ENCODE peak calls at places on chromosomes 11 and 22, in six cellular contexts. One of them, this sample, is unnamed.

GRCh38 chr11:118202599-118203422 is 22.0 kb downstream of the JAML start:
- DNase-seq in lower leg skin: no peak
- DNase-seq in activated CD8-positive, alpha-beta T cell treated with anti-CD3 and anti-CD28 coated beads for 36 hours: peak; percentile 90
- DNase-seq in GM20000: no peak
- DNase-seq in neural crest cell: no peak
- DNase-seq in IMR-90: no peak
- DNase-seq in this sample: no peak

GRCh38 chr11:72239296-72239848 is 4.6 kb downstream of the PHOX2A start:
- DNase-seq in activated CD8-positive, alpha-beta T cell treated with anti-CD3 and anti-CD28 coated beads for 36 hours: peak; percentile 25
- DNase-seq in GM20000: peak; percentile 86
- DNase-seq in lower leg skin: peak; percentile 93
- DNase-seq in neural crest cell: peak; percentile 27
- DNase-seq in IMR-90: peak; percentile 38
- DNase-seq in this sample: peak; percentile 84

GRCh38 chr11:45580399-45580798 is 85.0 kb downstream of the CHST1 start:
- DNase-seq in lower leg skin: no peak
- DNase-seq in IMR-90: peak; percentile 34
- DNase-seq in GM20000: no peak
- DNase-seq in activated CD8-positive, alpha-beta T cell treated with anti-CD3 and anti-CD28 coated beads for 36 hours: peak; percentile 19
- DNase-seq in neural crest cell: peak; percentile 43
- DNase-seq in this sample: no peak

GRCh38 chr11:121566279-121567168 is 113.8 kb upstream of the SORL1-AS1 start:
- DNase-seq in neural crest cell: no peak
- DNase-seq in activated CD8-positive, alpha-beta T cell treated with anti-CD3 and anti-CD28 coated beads for 36 hours: no peak
- DNase-seq in lower leg skin: no peak
- DNase-seq in IMR-90: no peak
- DNase-seq in GM20000: no peak
- DNase-seq in this sample: no peak

GRCh38 chr22:44181033-44181911 is 547 bp downstream of the PARVG start:
- DNase-seq in GM20000: peak; percentile 58
- DNase-seq in IMR-90: no peak
- DNase-seq in neural crest cell: no peak
- DNase-seq in activated CD8-positive, alpha-beta T cell treated with anti-CD3 and anti-CD28 coated beads for 36 hours: peak; percentile 80
- DNase-seq in lower leg skin: no peak
- DNase-seq in this sample: peak; percentile 71

GRCh38 chr11:131999084-131999483 is 628.7 kb downstream of the NTM start:
- DNase-seq in lower leg skin: no peak
- DNase-seq in neural crest cell: no peak
- DNase-seq in IMR-90: no peak
- DNase-seq in activated CD8-positive, alpha-beta T cell treated with anti-CD3 and anti-CD28 coated beads for 36 hours: no peak
- DNase-seq in GM20000: no peak
- DNase-seq in this sample: no peak

GRCh38 chr22:29784451-29785361 is 17.5 kb downstream of the UQCR10 start:
- DNase-seq in IMR-90: peak; percentile 18
- DNase-seq in lower leg skin: no peak
- DNase-seq in activated CD8-positive, alpha-beta T cell treated with anti-CD3 and anti-CD28 coated beads for 36 hours: no peak
- DNase-seq in GM20000: no peak
- DNase-seq in neural crest cell: no peak
- DNase-seq in this sample: no peak

GRCh38 chr11:44572884-44573283 is 7.4 kb downstream of the CD82 start:
- DNase-seq in IMR-90: no peak
- DNase-seq in lower leg skin: no peak
- DNase-seq in neural crest cell: no peak
- DNase-seq in GM20000: no peak
- DNase-seq in activated CD8-positive, alpha-beta T cell treated with anti-CD3 and anti-CD28 coated beads for 36 hours: peak; percentile 47
- DNase-seq in this sample: no peak

GRCh38 chr11:8267831-8268529 is 4.3 kb upstream of the LMO1 start:
- DNase-seq in activated CD8-positive, alpha-beta T cell treated with anti-CD3 and anti-CD28 coated beads for 36 hours: peak; percentile 38
- DNase-seq in neural crest cell: no peak
- DNase-seq in IMR-90: no peak
- DNase-seq in GM20000: peak; percentile 67
- DNase-seq in lower leg skin: peak; percentile 85
- DNase-seq in this sample: no peak

GRCh38 chr22:30881361-30882180 is 87.0 kb downstream of the MORC2 start:
- DNase-seq in activated CD8-positive, alpha-beta T cell treated with anti-CD3 and anti-CD28 coated beads for 36 hours: no peak
- DNase-seq in IMR-90: no peak
- DNase-seq in GM20000: no peak
- DNase-seq in neural crest cell: no peak
- DNase-seq in lower leg skin: no peak
- DNase-seq in this sample: no peak

GRCh38 chr11:111957663-111958415 is 20.7 kb downstream of the DIXDC1 start:
- DNase-seq in lower leg skin: no peak
- DNase-seq in neural crest cell: no peak
- DNase-seq in GM20000: no peak
- DNase-seq in activated CD8-positive, alpha-beta T cell treated with anti-CD3 and anti-CD28 coated beads for 36 hours: no peak
- DNase-seq in IMR-90: no peak
- DNase-seq in this sample: no peak

GRCh38 chr11:132777067-132777975 is 755.0 kb downstream of the OPCML start:
- DNase-seq in GM20000: no peak
- DNase-seq in IMR-90: no peak
- DNase-seq in neural crest cell: no peak
- DNase-seq in activated CD8-positive, alpha-beta T cell treated with anti-CD3 and anti-CD28 coated beads for 36 hours: peak; percentile 15
- DNase-seq in lower leg skin: no peak
- DNase-seq in this sample: no peak

GRCh38 chr11:65277878-65278277 is 16.1 kb downstream of the POLA2 start:
- DNase-seq in lower leg skin: no peak
- DNase-seq in GM20000: no peak
- DNase-seq in IMR-90: no peak
- DNase-seq in activated CD8-positive, alpha-beta T cell treated with anti-CD3 and anti-CD28 coated beads for 36 hours: no peak
- DNase-seq in neural crest cell: no peak
- DNase-seq in this sample: no peak

GRCh38 chr11:66887531-66887930 is 30.7 kb downstream of the LRFN4 start:
- DNase-seq in IMR-90: no peak
- DNase-seq in neural crest cell: no peak
- DNase-seq in activated CD8-positive, alpha-beta T cell treated with anti-CD3 and anti-CD28 coated beads for 36 hours: no peak
- DNase-seq in lower leg skin: no peak
- DNase-seq in GM20000: no peak
- DNase-seq in this sample: no peak

GRCh38 chr11:108518581-108518980 is 20.4 kb upstream of the POGLUT3 start:
- DNase-seq in neural crest cell: no peak
- DNase-seq in IMR-90: no peak
- DNase-seq in GM20000: no peak
- DNase-seq in activated CD8-positive, alpha-beta T cell treated with anti-CD3 and anti-CD28 coated beads for 36 hours: no peak
- DNase-seq in lower leg skin: no peak
- DNase-seq in this sample: no peak

GRCh38 chr11:47464479-47464878 is 15.5 kb upstream of the RAPSN start:
- DNase-seq in neural crest cell: no peak
- DNase-seq in IMR-90: peak; percentile 42
- DNase-seq in activated CD8-positive, alpha-beta T cell treated with anti-CD3 and anti-CD28 coated beads for 36 hours: peak; percentile 12
- DNase-seq in lower leg skin: no peak
- DNase-seq in GM20000: no peak
- DNase-seq in this sample: no peak

GRCh38 chr11:8681837-8682218 is 637 bp downstream of the TRIM66 start:
- DNase-seq in lower leg skin: peak; percentile 84
- DNase-seq in IMR-90: no peak
- DNase-seq in GM20000: no peak
- DNase-seq in neural crest cell: no peak
- DNase-seq in activated CD8-positive, alpha-beta T cell treated with anti-CD3 and anti-CD28 coated beads for 36 hours: peak; percentile 20
- DNase-seq in this sample: no peak

GRCh38 chr11:20111871-20112270 is 48.4 kb downstream of the DBX1 start:
- DNase-seq in activated CD8-positive, alpha-beta T cell treated with anti-CD3 and anti-CD28 coated beads for 36 hours: no peak
- DNase-seq in IMR-90: no peak
- DNase-seq in GM20000: no peak
- DNase-seq in neural crest cell: no peak
- DNase-seq in lower leg skin: no peak
- DNase-seq in this sample: no peak

GRCh38 chr11:131370090-131370751 is at the start of gene NTM:
- DNase-seq in activated CD8-positive, alpha-beta T cell treated with anti-CD3 and anti-CD28 coated beads for 36 hours: no peak
- DNase-seq in GM20000: no peak
- DNase-seq in lower leg skin: peak; percentile 87
- DNase-seq in neural crest cell: peak; percentile 36
- DNase-seq in IMR-90: peak; percentile 7
- DNase-seq in this sample: no peak

GRCh38 chr22:23242473-23243001 is 62.2 kb downstream of the BCR start:
- DNase-seq in neural crest cell: peak; percentile 29
- DNase-seq in GM20000: no peak
- DNase-seq in IMR-90: peak; percentile 46
- DNase-seq in lower leg skin: no peak
- DNase-seq in activated CD8-positive, alpha-beta T cell treated with anti-CD3 and anti-CD28 coated beads for 36 hours: peak; percentile 24
- DNase-seq in this sample: no peak

GRCh38 chr22:17152340-17152739 is 6.7 kb downstream of the HDHD5 start:
- DNase-seq in GM20000: no peak
- DNase-seq in neural crest cell: no peak
- DNase-seq in activated CD8-positive, alpha-beta T cell treated with anti-CD3 and anti-CD28 coated beads for 36 hours: no peak
- DNase-seq in IMR-90: no peak
- DNase-seq in lower leg skin: no peak
- DNase-seq in this sample: no peak

GRCh38 chr11:2466869-2467694 is 22.3 kb downstream of the KCNQ1 start:
- DNase-seq in GM20000: peak; percentile 78
- DNase-seq in lower leg skin: peak; percentile 75
- DNase-seq in neural crest cell: no peak
- DNase-seq in IMR-90: no peak
- DNase-seq in activated CD8-positive, alpha-beta T cell treated with anti-CD3 and anti-CD28 coated beads for 36 hours: peak; percentile 86
- DNase-seq in this sample: peak; percentile 87

GRCh38 chr11:37858398-37858797 is 1260.4 kb upstream of the RAG2 start:
- DNase-seq in GM20000: no peak
- DNase-seq in IMR-90: no peak
- DNase-seq in lower leg skin: no peak
- DNase-seq in activated CD8-positive, alpha-beta T cell treated with anti-CD3 and anti-CD28 coated beads for 36 hours: no peak
- DNase-seq in neural crest cell: no peak
- DNase-seq in this sample: no peak
- TF ChIP-seq CTCF in GM20000: no peak
- TF ChIP-seq CTCF in IMR-90: no peak
- TF ChIP-seq CTCF in lower leg skin: no peak
- TF ChIP-seq CTCF in activated CD8-positive, alpha-beta T cell treated with anti-CD3 and anti-CD28 coated beads for 36 hours: no peak
- TF ChIP-seq CTCF in neural crest cell: peak; percentile 48
- TF ChIP-seq CTCF in this sample: no peak

DNA sequence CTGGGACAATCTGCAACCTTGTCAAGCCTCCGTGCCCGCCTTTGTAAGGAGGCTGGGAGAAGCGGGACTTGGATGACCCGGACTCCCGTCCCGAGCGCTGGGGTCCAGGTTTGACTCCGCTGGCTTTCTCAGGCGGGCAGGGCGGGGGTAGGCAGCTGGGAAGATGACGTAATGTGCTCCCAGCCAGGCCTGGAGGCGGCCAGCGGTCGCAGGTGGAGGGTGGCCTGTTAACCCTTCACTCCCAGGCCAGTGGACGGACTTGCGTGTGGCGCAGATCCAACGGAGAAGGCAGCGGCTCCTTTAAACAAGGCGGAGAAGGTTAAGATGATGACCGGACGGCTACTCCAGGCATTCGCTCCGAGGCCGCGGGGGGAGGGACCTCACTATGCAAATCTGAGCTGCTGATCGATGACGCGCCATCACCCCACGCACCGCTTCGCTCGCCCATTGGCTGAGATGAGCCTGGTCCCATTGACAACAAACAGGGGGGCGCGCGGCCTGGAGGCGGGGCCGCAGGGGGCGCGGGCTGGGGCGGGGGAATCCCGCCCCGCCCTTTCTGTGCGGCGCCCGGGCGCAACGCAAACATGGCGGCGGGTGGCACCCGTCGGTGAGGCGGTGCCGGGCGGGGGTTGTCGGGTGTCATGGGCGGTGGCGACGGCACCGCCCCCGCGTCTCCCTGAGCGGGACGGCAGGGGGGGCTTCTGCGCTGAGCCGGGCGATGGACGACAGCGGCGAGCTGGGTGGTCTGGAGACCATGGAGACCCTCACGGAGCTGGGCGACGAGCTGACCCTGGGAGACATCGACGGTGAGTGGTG is at the start of gene SREBF2:
- DNase-seq in IMR-90: peak; percentile 99
- DNase-seq in neural crest cell: peak; percentile 99
- DNase-seq in activated CD8-positive, alpha-beta T cell treated with anti-CD3 and anti-CD28 coated beads for 36 hours: peak; percentile 100
- DNase-seq in lower leg skin: peak; percentile 100
- DNase-seq in GM20000: peak; percentile 98
- DNase-seq in this sample: peak; percentile 99
- TF ChIP-seq CTCF in IMR-90: no peak
- TF ChIP-seq CTCF in neural crest cell: no peak
- TF ChIP-seq CTCF in activated CD8-positive, alpha-beta T cell treated with anti-CD3 and anti-CD28 coated beads for 36 hours: no peak
- TF ChIP-seq CTCF in lower leg skin: no peak
- TF ChIP-seq CTCF in GM20000: no peak
- TF ChIP-seq CTCF in this sample: no peak

DNA sequence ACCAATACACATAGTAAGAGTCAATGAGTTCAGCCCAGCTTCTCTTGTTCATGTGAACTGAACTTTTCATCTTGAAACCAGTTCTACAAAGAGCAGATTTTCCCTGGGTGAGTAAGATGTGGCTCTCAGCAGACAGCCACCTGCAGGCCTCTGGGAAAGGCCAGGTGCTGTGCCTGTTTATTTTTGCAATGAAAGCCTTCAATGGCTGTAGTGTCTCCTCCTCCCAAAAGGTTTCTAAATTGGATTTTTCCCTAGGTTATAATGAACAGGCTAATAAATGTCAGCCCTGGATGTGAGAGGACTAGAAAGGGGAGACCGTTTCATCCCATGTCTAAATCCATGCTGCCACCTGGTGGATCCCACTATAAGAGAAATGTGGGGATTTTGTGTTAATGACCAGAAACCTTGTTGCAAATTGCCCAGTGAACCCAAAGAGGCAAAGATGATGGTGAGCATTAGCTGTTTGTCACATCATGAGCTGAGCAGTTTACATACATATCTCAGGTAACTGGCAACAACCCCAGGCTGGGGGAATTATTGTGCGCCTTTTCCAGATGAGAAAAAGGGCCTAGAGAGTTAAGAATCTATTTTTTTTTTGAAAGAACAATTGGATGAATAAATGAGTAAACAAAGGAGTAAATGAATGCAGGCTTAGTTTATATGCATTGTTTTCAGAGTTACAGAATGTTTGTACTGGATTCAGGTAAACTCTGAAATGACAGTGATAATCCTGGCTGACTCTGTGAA is 12.7 kb downstream of the C11orf91 start:
- DNase-seq in neural crest cell: peak; percentile 65
- DNase-seq in GM20000: peak; percentile 54
- DNase-seq in IMR-90: peak; percentile 78
- DNase-seq in activated CD8-positive, alpha-beta T cell treated with anti-CD3 and anti-CD28 coated beads for 36 hours: peak; percentile 48
- DNase-seq in lower leg skin: no peak
- DNase-seq in this sample: peak; percentile 60
- TF ChIP-seq CTCF in neural crest cell: peak; percentile 89
- TF ChIP-seq CTCF in GM20000: peak; percentile 28
- TF ChIP-seq CTCF in IMR-90: peak; percentile 96
- TF ChIP-seq CTCF in activated CD8-positive, alpha-beta T cell treated with anti-CD3 and anti-CD28 coated beads for 36 hours: peak; percentile 49
- TF ChIP-seq CTCF in lower leg skin: no peak
- TF ChIP-seq CTCF in this sample: peak; percentile 31

GRCh38 chr11:81970886-81971285 is 762.8 kb downstream of the FAM181B start:
- DNase-seq in activated CD8-positive, alpha-beta T cell treated with anti-CD3 and anti-CD28 coated beads for 36 hours: no peak
- DNase-seq in IMR-90: no peak
- DNase-seq in GM20000: no peak
- DNase-seq in neural crest cell: no peak
- DNase-seq in lower leg skin: no peak
- DNase-seq in this sample: no peak

GRCh38 chr11:81967242-81967641 is 766.4 kb downstream of the FAM181B start:
- DNase-seq in activated CD8-positive, alpha-beta T cell treated with anti-CD3 and anti-CD28 coated beads for 36 hours: no peak
- DNase-seq in neural crest cell: no peak
- DNase-seq in GM20000: no peak
- DNase-seq in IMR-90: no peak
- DNase-seq in lower leg skin: no peak
- DNase-seq in this sample: no peak

GRCh38 chr11:81963018-81963417 is 770.6 kb downstream of the FAM181B start:
- DNase-seq in lower leg skin: no peak
- DNase-seq in activated CD8-positive, alpha-beta T cell treated with anti-CD3 and anti-CD28 coated beads for 36 hours: no peak
- DNase-seq in neural crest cell: no peak
- DNase-seq in GM20000: no peak
- DNase-seq in IMR-90: no peak
- DNase-seq in this sample: no peak

DNA sequence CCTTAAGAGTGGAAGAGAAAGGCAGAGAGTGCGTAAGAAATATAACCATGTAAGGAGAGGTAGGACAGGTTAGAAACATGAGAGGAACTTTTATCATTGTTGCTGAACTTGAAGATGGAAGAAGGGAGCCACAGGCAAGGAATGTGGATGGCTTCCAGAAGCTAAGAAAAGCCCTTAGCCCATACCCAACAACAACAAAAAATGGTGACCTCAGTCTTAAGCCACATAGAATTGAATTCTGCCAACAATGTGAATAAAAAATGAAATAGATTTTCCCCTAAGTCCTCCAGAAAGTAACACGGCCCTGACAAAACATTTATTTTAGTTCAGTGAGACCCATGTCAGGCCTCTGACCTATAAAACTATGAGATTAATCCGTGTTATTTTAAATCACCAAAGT is 767.3 kb downstream of the FAM181B start:
- DNase-seq in GM20000: no peak
- DNase-seq in IMR-90: no peak
- DNase-seq in activated CD8-positive, alpha-beta T cell treated with anti-CD3 and anti-CD28 coated beads for 36 hours: no peak
- DNase-seq in lower leg skin: no peak
- DNase-seq in neural crest cell: no peak
- DNase-seq in this sample: no peak
- TF ChIP-seq CTCF in GM20000: no peak
- TF ChIP-seq CTCF in IMR-90: no peak
- TF ChIP-seq CTCF in activated CD8-positive, alpha-beta T cell treated with anti-CD3 and anti-CD28 coated beads for 36 hours: no peak
- TF ChIP-seq CTCF in lower leg skin: no peak
- TF ChIP-seq CTCF in neural crest cell: no peak
- TF ChIP-seq CTCF in this sample: no peak